ENCODE peak calls at places on chromosome 21, in five cellular contexts. B is GM12878, J is K562, U is IMR-90, Q is SK-N-SH. C is an unnamed sample.
A peak's percentile ranks its signal among the peaks of the same experiment; 100 is the strongest.

GRCh38 chr21:34074283-34075098 is 1.1 kb downstream of the MRPS6 start:
- DNase-seq in B (no peak), J (no peak), U (no peak), Q (peak; percentile 20), C (no peak)

GRCh38 chr21:30714436-30714835 is 4.1 kb downstream of the KRTAP21-3 start:
- DNase-seq in B (no peak), J (no peak), U (no peak), Q (no peak), C (no peak)

GRCh38 chr21:35265170-35265877 is 216.2 kb upstream of the RUNX1 start:
- DNase-seq in B (no peak), J (no peak), U (peak; percentile 79), Q (no peak), C (peak; percentile 2)

GRCh38 chr21:36551731-36552457 is 72.0 kb upstream of the CLDN14 start:
- DNase-seq in B (no peak), J (no peak), U (peak; percentile 82), Q (no peak), C (no peak)

GRCh38 chr21:25871566-25871965 is 136.8 kb downstream of the GABPA start:
- DNase-seq in B (no peak), J (peak; percentile 24), U (no peak), Q (no peak), C (no peak)

GRCh38 chr21:44013380-44014088 is 1.4 kb downstream of the TRAPPC10 start:
- DNase-seq in B (peak; percentile 32), J (no peak), U (peak; percentile 4), Q (peak; percentile 36), C (peak; percentile 19)

GRCh38 chr21:42088148-42088547 is 17.0 kb downstream of the UMODL1 start:
- DNase-seq in B (no peak), J (no peak), U (no peak), Q (no peak), C (no peak)

GRCh38 chr21:26925122-26925521 is 41.8 kb downstream of the ADAMTS5 start:
- DNase-seq in B (no peak), J (no peak), U (no peak), Q (no peak), C (no peak)

GRCh38 chr21:14382486-14382834 is 486 bp downstream of the HSPA13 start:
- DNase-seq in B (no peak), J (no peak), U (peak; percentile 11), Q (no peak), C (no peak)

GRCh38 chr21:42863504-42863870 is 15.9 kb downstream of the WDR4 start:
- DNase-seq in B (no peak), J (no peak), U (no peak), Q (no peak), C (no peak)

GRCh38 chr21:28952686-28953085 is 40.0 kb downstream of the LTN1 start:
- DNase-seq in B (no peak), J (no peak), U (peak; percentile 24), Q (no peak), C (no peak)

GRCh38 chr21:41945982-41946381 is 7.8 kb downstream of the C2CD2 start:
- DNase-seq in B (no peak), J (no peak), U (no peak), Q (no peak), C (no peak)

GRCh38 chr21:34200288-34200905 is 127.0 kb downstream of the MRPS6 start:
- DNase-seq in B (no peak), J (no peak), U (no peak), Q (no peak), C (no peak)

GRCh38 chr21:34670220-34670961 is 1.6 kb downstream of the CLIC6 start:
- DNase-seq in B (no peak), J (no peak), U (no peak), Q (peak; percentile 45), C (no peak)

GRCh38 chr21:36454706-36455105 is 25.2 kb downstream of the CLDN14 start:
- DNase-seq in B (no peak), J (no peak), U (no peak), Q (no peak), C (no peak)

GRCh38 chr21:16624468-16625102 is 888.3 kb upstream of the CXADR start:
- DNase-seq in B (no peak), J (no peak), U (no peak), Q (peak; percentile 58), C (no peak)

GRCh38 chr21:42535602-42536171 is 22.0 kb downstream of the SLC37A1 start:
- DNase-seq in B (peak; percentile 81), J (no peak), U (no peak), Q (no peak), C (no peak)

GRCh38 chr21:36463204-36463603 is 16.7 kb downstream of the CLDN14 start:
- DNase-seq in B (no peak), J (no peak), U (no peak), Q (no peak), C (no peak)

GRCh38 chr21:20443558-20444155 is 554.6 kb upstream of the NCAM2 start:
- DNase-seq in B (no peak), J (peak; percentile 17), U (no peak), Q (peak; percentile 25), C (peak; percentile 1)

GRCh38 chr21:41142051-41142795 is 25.7 kb upstream of the BACE2 start:
- DNase-seq in B (no peak), J (no peak), U (peak; percentile 47), Q (no peak), C (peak; percentile 12)

GRCh38 chr21:25925936-25926335 is 191.2 kb downstream of the GABPA start:
- DNase-seq in B (no peak), J (no peak), U (peak; percentile 23), Q (no peak), C (no peak)

GRCh38 chr21:42295845-42296244 is 19.4 kb downstream of the TFF3 start:
- DNase-seq in B (no peak), J (no peak), U (no peak), Q (no peak), C (no peak)

GRCh38 chr21:42653492-42654061 is at the start of gene PDE9A:
- DNase-seq in B (no peak), J (peak; percentile 82), U (no peak), Q (peak; percentile 90), C (peak; percentile 21)

GRCh38 chr21:25907573-25908275 is 173.0 kb downstream of the GABPA start:
- DNase-seq in B (no peak), J (no peak), U (no peak), Q (peak; percentile 50), C (no peak)

GRCh38 chr21:16323586-16323985 is 593.8 kb downstream of the USP25 start:
- DNase-seq in B (no peak), J (no peak), U (peak; percentile 29), Q (no peak), C (no peak)

GRCh38 chr21:16851054-16851453 is 661.8 kb upstream of the CXADR start:
- DNase-seq in B (no peak), J (peak; percentile 4), U (no peak), Q (no peak), C (no peak)

GRCh38 chr21:42160111-42160949 is 58.6 kb upstream of the ABCG1 start:
- DNase-seq in B (no peak), J (no peak), U (no peak), Q (no peak), C (no peak)

GRCh38 chr21:18517905-18518566 is 114.5 kb upstream of the TMPRSS15 start:
- DNase-seq in B (no peak), J (no peak), U (no peak), Q (no peak), C (no peak)

GRCh38 chr21:36388835-36389234 is 3.6 kb downstream of the CHAF1B start:
- DNase-seq in B (no peak), J (no peak), U (peak; percentile 54), Q (peak; percentile 49), C (peak; percentile 52)

GRCh38 chr21:43864313-43864805 is 664 bp upstream of the AGPAT3 start:
- DNase-seq in B (no peak), J (peak; percentile 73), U (peak; percentile 16), Q (peak; percentile 82), C (peak; percentile 48)

GRCh38 chr21:35084869-35085268 is 35.8 kb upstream of the RUNX1 start:
- DNase-seq in B (no peak), J (no peak), U (peak; percentile 99), Q (no peak), C (peak; percentile 33)

GRCh38 chr21:41699311-41699710 is 67.5 kb downstream of the RIPK4 start:
- DNase-seq in B (no peak), J (no peak), U (no peak), Q (no peak), C (no peak)

GRCh38 chr21:41597227-41597626 is 89.3 kb upstream of the TMPRSS2 start:
- DNase-seq in B (no peak), J (no peak), U (no peak), Q (no peak), C (no peak)

GRCh38 chr21:41707231-41707988 is 59.4 kb downstream of the RIPK4 start:
- DNase-seq in B (no peak), J (no peak), U (no peak), Q (no peak), C (no peak)

GRCh38 chr21:34126269-34126668 is 52.9 kb downstream of the MRPS6 start:
- DNase-seq in B (no peak), J (no peak), U (peak; percentile 53), Q (no peak), C (no peak)

GRCh38 chr21:37757631-37758376 is 158.5 kb downstream of the KCNJ6 start:
- DNase-seq in B (no peak), J (no peak), U (no peak), Q (no peak), C (no peak)
- TF ChIP-seq RCOR1 in B (no peak), J (no peak), U (no peak), Q (no peak), C (no peak)

GRCh38 chr21:31741116-31741515 is 9.2 kb upstream of the SCAF4 start:
- DNase-seq in B (no peak), J (no peak), U (no peak), Q (no peak), C (no peak)
- TF ChIP-seq RCOR1 in B (no peak), J (no peak), U (no peak), Q (no peak), C (no peak)

GRCh38 chr21:39712976-39713375 is 32.0 kb upstream of the IGSF5 start:
- DNase-seq in B (no peak), J (peak; percentile 22), U (no peak), Q (no peak), C (no peak)

GRCh38 chr21:39720126-39720778 is 24.7 kb upstream of the IGSF5 start:
- DNase-seq in B (no peak), J (no peak), U (no peak), Q (no peak), C (peak; percentile 12)

GRCh38 chr21:39714331-39714730 is 30.7 kb upstream of the IGSF5 start:
- DNase-seq in B (no peak), J (no peak), U (no peak), Q (no peak), C (no peak)

GRCh38 chr21:39713905-39714304 is 31.1 kb upstream of the IGSF5 start:
- DNase-seq in B (no peak), J (no peak), U (no peak), Q (no peak), C (no peak)

GRCh38 chr21:39715804-39716397 is 29.1 kb upstream of the IGSF5 start:
- DNase-seq in B (no peak), J (peak; percentile 68), U (peak; percentile 32), Q (peak; percentile 54), C (peak; percentile 8)
- TF ChIP-seq RCOR1 in B (no peak), J (no peak), U (no peak), Q (no peak), C (no peak)

GRCh38 chr21:46226920-46227599 is 1.5 kb downstream of the LSS start:
- DNase-seq in B (peak; percentile 51), J (no peak), U (peak; percentile 78), Q (no peak), C (no peak)
- TF ChIP-seq RCOR1 in B (no peak), J (no peak), U (no peak), Q (no peak), C (no peak)